ENCODE peak calls at places on chromosomes 11 and 22, in five cellular contexts. D, Y, A, X and T are unnamed samples.

GRCh38 chr22:29331213-29331612 is 15.7 kb upstream of the RASL10A start:
- DNase-seq in Y (no peak), A (no peak), X (no peak), D (no peak), T (no peak)

GRCh38 chr22:25764270-25765015 is 22.5 kb downstream of the MYO18B start:
- DNase-seq in X (no peak), Y (no peak), D (no peak), A (no peak), T (no peak)

GRCh38 chr11:1299621-1300020 is 9.8 kb downstream of the TOLLIP start:
- DNase-seq in D (no peak), X (no peak), A (peak), Y (no peak), T (no peak)

GRCh38 chr22:30689622-30690021 is 5.1 kb upstream of the OSBP2 start:
- DNase-seq in Y (no peak), X (no peak), A (no peak), D (no peak), T (no peak)

GRCh38 chr11:35146074-35146521 is 7.1 kb downstream of the CD44 start:
- DNase-seq in A (no peak), X (no peak), D (no peak), Y (peak), T (no peak)

GRCh38 chr22:29693671-29694070 is 26.1 kb upstream of the CABP7 start:
- DNase-seq in Y (no peak), A (no peak), D (no peak), X (no peak), T (no peak)

GRCh38 chr22:37492428-37493344 is 6.5 kb upstream of the MFNG start:
- DNase-seq in X (no peak), A (no peak), Y (peak), D (peak), T (peak)

GRCh38 chr22:23107487-23108323 is 34.1 kb downstream of the RSPH14 start:
- DNase-seq in D (no peak), X (no peak), Y (no peak), A (no peak), T (no peak)

GRCh38 chr11:83681045-83681781 is 395.0 kb upstream of the CCDC90B start:
- DNase-seq in Y (no peak), X (no peak), A (no peak), D (no peak), T (no peak)

GRCh38 chr22:30232716-30233218 is 13.8 kb downstream of the LIF start:
- DNase-seq in A (no peak), D (no peak), Y (no peak), X (no peak), T (no peak)

GRCh38 chr22:18091916-18092526 is 14.2 kb downstream of the PEX26 start:
- DNase-seq in Y (peak), X (peak), D (peak), A (peak), T (no peak)

GRCh38 chr11:6594142-6594768 is 9.2 kb downstream of the RRP8 start:
- DNase-seq in A (no peak), X (no peak), D (no peak), Y (no peak), T (no peak)

GRCh38 chr11:65788801-65789200 is 1.9 kb downstream of the OVOL1 start:
- DNase-seq in X (no peak), D (no peak), Y (no peak), A (no peak), T (no peak)

GRCh38 chr11:2537010-2537695 is 92.3 kb downstream of the KCNQ1 start:
- DNase-seq in A (no peak), X (no peak), Y (peak), D (no peak), T (no peak)

GRCh38 chr22:46842606-46843005 is 80.2 kb downstream of the TBC1D22A start:
- DNase-seq in X (no peak), Y (no peak), A (no peak), D (no peak), T (no peak)

DNA sequence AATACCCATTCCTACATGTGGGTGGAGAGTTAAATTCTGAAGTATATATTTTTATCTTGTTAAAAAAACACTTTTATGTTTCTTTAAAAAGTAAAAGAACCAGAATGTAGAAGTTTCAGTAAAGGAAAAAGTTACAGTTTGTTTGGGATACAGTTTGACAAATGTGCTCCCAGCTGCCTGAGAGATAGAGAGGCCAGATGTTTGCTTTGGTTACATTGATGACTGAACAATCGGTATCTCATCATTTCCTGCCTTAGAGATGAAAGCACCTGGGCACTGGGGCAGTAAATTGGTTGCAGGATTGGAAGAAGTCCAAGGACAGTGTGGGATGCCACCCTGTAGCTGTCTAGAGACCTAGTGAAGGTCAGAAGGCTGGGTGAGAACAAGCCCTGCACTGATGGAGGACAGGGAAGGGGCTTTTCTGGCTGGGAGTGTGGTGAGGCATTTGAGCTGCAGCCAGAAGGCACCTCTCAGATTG is 16.6 kb downstream of the MED15 start:
- DNase-seq in A (no peak), Y (peak), D (no peak), X (no peak), T (no peak)
- H3K27ac ChIP-seq in A (no peak), Y (peak), D (peak), X (no peak), T (no peak)

DNA sequence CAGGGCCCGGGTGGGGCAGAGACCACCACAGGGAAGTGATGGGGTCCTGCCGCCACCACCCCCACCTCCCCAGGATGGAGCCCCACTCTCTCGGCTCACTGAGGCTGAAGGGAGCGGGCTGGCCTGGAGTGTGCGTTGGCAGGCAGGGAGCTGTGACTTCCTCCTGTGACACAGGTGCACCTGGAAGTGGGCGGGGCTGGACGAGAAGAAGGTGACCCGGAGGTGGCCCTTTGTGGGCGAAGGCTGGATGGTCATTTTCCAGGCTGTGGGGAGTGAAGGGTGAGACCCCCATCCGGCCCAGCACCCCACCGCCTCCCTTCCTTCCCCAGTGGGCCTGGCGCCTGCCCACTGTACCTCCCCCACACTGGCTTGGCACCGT is 15.4 kb downstream of the IL17REL start:
- DNase-seq in D (no peak), X (no peak), Y (no peak), A (peak), T (peak)
- H3K4me3 ChIP-seq in D (no peak), X (no peak), Y (no peak), A (no peak), T (no peak)

GRCh38 chr11:125942771-125943428 is 2.9 kb upstream of the VSIG10L2 start:
- DNase-seq in D (no peak), A (no peak), Y (no peak), X (no peak), T (peak)
- H3K27ac ChIP-seq in D (no peak), A (no peak), Y (no peak), X (no peak), T (no peak)

GRCh38 chr11:64161037-64161436 is 4.9 kb downstream of the MACROD1 start:
- DNase-seq in D (no peak), A (no peak), X (no peak), Y (no peak), T (no peak)

GRCh38 chr11:64165842-64166635 is at the start of gene MACROD1:
- DNase-seq in Y (peak), D (peak), X (peak), A (peak), T (peak)

GRCh38 chr11:64165482-64165841 is 451 bp downstream of the MACROD1 start:
- DNase-seq in Y (no peak), A (no peak), D (peak), X (peak), T (peak)

GRCh38 chr11:64164392-64165312 is 1.3 kb downstream of the MACROD1 start:
- DNase-seq in D (no peak), A (peak), X (peak), Y (no peak), T (peak)

DNA sequence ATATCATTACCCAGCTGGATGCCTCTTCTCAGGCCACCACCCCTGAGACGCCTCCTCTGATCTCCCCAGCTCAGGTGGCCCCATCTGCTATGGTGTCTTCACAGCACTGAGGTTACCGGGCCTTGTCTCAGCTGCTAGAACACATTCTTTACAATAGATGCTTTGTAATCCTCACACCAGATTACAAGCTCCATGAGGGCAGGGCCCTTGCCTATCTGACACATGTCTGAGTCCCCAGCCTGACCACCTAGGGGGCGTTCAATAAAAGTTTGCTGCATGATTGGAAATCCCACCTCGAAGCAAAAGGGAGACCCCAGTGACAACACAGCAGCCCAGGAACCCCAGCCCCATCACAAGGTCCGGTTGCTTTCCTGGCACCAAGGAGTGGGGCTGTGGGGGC is 2.0 kb downstream of the MACROD1 start:
- DNase-seq in D (no peak), Y (no peak), A (no peak), X (no peak), T (no peak)
- H3K4me3 ChIP-seq in D (no peak), Y (no peak), A (no peak), X (no peak), T (no peak)

GRCh38 chr11:85827768-85828639 is 17.1 kb upstream of the SYTL2 start:
- DNase-seq in Y (peak), A (no peak), D (peak), X (no peak), T (no peak)

GRCh38 chr11:85831050-85831449 is 20.1 kb upstream of the SYTL2 start:
- DNase-seq in D (no peak), A (no peak), X (no peak), Y (no peak), T (no peak)

GRCh38 chr11:85829172-85829571 is 18.2 kb upstream of the SYTL2 start:
- DNase-seq in Y (no peak), A (no peak), D (no peak), X (no peak), T (no peak)

GRCh38 chr11:85826096-85826855 is 15.3 kb upstream of the SYTL2 start:
- DNase-seq in X (no peak), Y (no peak), A (peak), D (peak), T (no peak)

DNA sequence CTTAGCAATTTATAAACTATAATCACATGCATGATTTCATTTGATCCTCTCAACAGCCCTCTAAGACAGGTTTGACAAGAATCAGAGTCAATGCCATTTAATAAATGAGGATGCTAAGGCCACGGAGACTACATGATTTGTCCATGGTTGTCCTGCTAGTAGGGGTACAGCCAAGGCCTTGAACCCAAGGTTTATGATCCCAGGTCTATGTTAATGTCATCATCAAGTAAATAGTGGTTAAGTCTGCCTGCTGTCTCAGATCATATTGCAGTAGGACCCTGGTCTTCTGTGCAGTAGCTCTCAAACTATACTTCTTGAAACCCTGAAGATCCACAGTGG is 17.7 kb upstream of the SYTL2 start:
- DNase-seq in A (no peak), D (no peak), X (no peak), Y (no peak), T (no peak)
- H3K27ac ChIP-seq in A (no peak), D (peak), X (no peak), Y (no peak), T (no peak)

DNA sequence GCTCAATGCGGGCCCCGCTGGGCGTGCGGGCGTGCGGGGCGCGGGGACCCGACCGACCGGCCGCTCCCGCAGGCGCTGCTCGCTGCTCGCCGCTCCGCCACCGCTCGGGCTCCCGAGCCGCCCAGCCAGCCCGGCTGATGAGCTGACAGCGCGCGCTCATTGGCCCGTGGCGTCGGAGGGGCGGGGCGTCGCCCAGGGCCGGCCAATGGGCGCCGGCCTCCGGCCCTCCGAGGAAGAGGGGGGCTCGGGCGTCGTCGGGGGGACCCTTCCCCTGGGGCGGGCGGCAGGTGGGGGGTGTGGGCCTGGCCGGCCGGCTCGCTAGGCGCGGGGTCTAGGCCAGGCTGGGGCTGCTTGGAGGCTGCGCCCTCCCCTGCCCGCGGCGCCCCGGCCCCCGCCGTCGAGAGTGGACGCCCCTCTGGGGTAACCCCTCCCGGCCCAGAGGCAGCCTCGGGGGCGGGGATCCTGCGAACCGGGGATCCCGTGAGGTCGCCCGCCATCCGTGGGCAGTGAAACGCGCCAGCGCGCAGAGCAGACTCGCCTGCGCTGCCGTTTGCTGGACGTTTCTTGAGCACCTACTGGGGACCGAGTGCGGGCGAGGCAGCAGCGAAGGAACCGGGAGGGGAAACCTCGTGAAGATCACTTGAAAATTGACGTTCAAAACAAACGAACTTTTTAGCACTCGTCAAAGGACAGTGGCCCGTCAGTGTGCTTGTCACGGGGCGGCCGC is at the start of gene SCUBE1:
- DNase-seq in A (peak), Y (peak), X (peak), D (peak), T (peak)
- H3K4me3 ChIP-seq in A (no peak), Y (no peak), X (no peak), D (peak), T (peak)

GRCh38 chr11:128717581-128717980 is 23.7 kb downstream of the FLI1 start:
- DNase-seq in Y (no peak), A (no peak), D (no peak), X (no peak), T (no peak)

GRCh38 chr11:128719556-128719824 is 25.6 kb downstream of the FLI1 start:
- DNase-seq in Y (no peak), A (no peak), X (no peak), D (no peak), T (no peak)

GRCh38 chr11:128716231-128716630 is 22.4 kb downstream of the FLI1 start:
- DNase-seq in X (no peak), A (no peak), Y (no peak), D (no peak), T (no peak)

GRCh38 chr11:128716661-128717210 is 22.9 kb downstream of the FLI1 start:
- DNase-seq in Y (peak), X (no peak), A (no peak), D (no peak), T (no peak)

GRCh38 chr11:128718064-128718463 is 24.2 kb downstream of the FLI1 start:
- DNase-seq in A (no peak), X (no peak), Y (no peak), D (no peak), T (no peak)
- H3K27ac ChIP-seq in A (peak), X (peak), Y (no peak), D (no peak), T (peak)

GRCh38 chr11:118621898-118622375 is 14.5 kb downstream of the PHLDB1 start:
- DNase-seq in X (no peak), Y (no peak), D (no peak), A (no peak), T (no peak)
- H3K4me3 ChIP-seq in X (no peak), Y (no peak), D (no peak), A (no peak), T (peak)

DNA sequence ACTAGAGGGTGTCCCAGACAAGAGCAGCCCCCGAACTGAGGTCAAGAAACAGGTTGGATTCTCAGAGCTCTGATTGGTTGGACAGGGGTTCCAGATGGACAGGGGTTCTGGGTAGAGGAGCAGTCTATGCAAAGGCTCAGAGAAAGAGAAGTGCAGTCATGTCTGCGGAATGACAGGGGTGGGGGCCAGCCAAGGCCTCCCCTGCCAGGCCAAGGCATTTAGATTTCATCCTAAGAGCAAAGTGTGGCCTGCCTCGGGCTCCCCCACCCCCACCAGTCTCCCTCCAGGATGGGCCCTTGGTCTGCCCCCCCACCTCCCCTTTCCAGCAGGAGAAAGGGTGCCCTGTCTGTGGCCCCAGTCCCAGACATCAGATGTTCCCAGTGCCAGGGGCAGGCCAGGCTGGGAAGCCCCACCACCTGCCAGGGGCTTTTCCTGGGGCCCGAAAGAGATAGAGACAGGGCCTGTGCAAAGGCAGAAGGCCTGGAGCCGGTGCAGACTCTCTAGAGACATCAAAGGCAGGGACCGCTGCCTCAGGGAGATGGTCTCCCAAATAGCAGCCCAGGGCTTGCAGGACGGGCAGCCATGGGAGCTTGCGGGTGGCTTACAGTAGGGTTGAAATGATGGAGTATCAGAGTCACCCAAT is 9.4 kb downstream of the SUSD2 start:
- DNase-seq in Y (no peak), A (peak), X (no peak), D (no peak), T (peak)
- H3K27ac ChIP-seq in Y (no peak), A (no peak), X (no peak), D (peak), T (peak)